ENCODE peak calls at places on chromosomes 2 and 18, in four cellular contexts. P, A, L and J are unnamed samples.

GRCh38 chr2:156332452-156333273 is at the start of gene NR4A2:
- DNase-seq in P (no peak), A (peak), L (peak), J (peak)

GRCh38 chr2:7424481-7424880 is 507.3 kb downstream of the RNF144A start:
- DNase-seq in P (no peak), A (no peak), L (no peak), J (no peak)

GRCh38 chr2:61436092-61436491 is 34.8 kb downstream of the USP34 start:
- DNase-seq in P (no peak), A (no peak), L (no peak), J (no peak)

GRCh38 chr18:69326094-69326493 is 74.6 kb upstream of the DOK6 start:
- DNase-seq in P (no peak), A (no peak), L (no peak), J (no peak)

GRCh38 chr2:10079192-10079930 is 850 bp downstream of the CYS1 start:
- DNase-seq in P (no peak), A (no peak), L (no peak), J (no peak)

GRCh38 chr2:211789984-211790383 is 748.6 kb downstream of the ERBB4 start:
- DNase-seq in P (no peak), A (no peak), L (no peak), J (no peak)

GRCh38 chr2:933734-934295 is 16.8 kb upstream of the SNTG2 start:
- DNase-seq in P (no peak), A (no peak), L (no peak), J (no peak)

GRCh38 chr2:38751847-38752410 is 768 bp upstream of the SRSF7 start:
- DNase-seq in P (no peak), A (no peak), L (no peak), J (no peak)

GRCh38 chr2:48248251-48248933 is 281.6 kb upstream of the STON1 start:
- DNase-seq in P (peak), A (no peak), L (no peak), J (no peak)

DNA sequence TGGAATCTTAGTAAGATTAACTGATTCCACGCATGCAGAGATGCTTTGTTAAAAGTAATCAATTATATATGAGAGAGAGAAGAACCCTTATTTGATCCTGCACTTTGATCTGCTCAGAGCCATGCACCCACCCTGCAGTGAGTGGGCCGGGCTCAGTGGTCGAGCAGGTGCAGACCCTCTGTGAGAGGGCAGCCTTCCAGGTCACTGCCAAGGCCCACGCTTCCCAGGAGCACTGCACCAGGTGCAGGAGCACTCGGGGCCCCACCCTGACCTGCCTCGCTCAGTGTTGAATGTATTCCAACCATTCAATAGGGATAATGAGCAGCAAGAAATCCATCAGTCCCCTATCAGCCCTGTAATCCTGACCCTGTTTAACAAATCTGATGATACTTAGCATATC is 126.9 kb downstream of the TMEM200C start:
- DNase-seq in P (no peak), A (no peak), L (no peak), J (no peak)
- TF ChIP-seq SPI1 in P (no peak), A (no peak), L (no peak), J (no peak)

DNA sequence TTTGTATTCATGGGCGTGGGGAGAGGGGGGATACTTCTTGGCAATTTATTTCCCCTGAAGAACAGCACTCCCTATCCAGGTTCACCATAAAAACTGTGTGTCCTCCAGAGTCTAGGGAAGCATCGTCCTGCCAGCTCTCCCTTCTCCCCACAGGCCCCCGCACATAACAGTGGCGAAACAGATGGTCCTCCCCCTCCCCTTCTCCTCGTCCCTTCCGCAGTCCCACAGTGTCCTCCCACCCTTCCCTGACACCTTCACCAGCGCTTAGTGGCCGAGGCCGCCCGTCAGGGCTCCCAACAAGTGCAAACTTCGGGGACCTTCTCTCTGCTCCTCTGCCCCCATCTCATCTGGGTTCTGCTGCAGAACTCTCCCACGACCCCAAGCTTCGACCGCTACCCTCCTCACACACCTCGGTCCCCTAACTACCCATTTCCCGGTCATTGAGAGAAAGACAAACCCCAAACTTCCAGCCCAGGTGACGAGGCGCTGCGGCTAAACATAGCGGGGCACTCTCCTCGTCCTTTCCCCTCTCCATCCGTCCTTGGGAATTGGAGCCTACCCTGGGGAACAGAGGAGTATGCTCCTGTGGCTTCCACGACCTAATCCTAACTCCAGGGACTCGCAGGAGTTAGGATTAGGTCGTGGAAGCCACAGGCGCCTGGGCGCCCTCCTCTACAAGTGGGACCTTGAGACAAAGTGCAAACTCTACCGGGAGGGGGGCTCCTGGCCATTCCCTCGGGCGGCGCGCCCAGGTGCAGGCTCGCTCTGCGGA is 971 bp downstream of the ZNF385B start:
- DNase-seq in P (no peak), A (no peak), L (no peak), J (no peak)
- TF ChIP-seq SPI1 in P (no peak), A (no peak), L (no peak), J (no peak)

DNA sequence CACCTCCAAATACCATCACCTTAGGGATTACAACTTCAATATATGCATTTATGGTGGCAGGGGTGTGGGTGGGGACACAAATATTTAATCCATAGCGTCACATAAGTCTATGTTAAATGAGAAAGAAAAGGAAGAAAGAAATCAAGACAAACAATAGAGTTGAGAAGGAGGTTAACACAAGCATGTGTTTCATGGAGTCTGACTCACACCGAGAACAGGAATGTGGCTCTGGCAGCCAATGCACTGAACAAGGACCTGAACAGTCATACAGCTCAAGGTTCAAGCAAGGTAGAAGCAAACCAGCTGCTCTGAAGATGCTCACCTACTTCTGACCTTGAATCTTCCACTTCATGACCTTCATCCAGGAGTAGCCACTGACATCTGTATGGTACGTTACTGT is 36.2 kb upstream of the LPIN1 start:
- DNase-seq in P (no peak), A (no peak), L (no peak), J (no peak)
- TF ChIP-seq SPI1 in P (no peak), A (no peak), L (no peak), J (no peak)

GRCh38 chr18:78422336-78422735 is 557.3 kb upstream of the SALL3 start:
- DNase-seq in P (no peak), A (no peak), L (no peak), J (no peak)

GRCh38 chr18:78427081-78427480 is 552.5 kb upstream of the SALL3 start:
- DNase-seq in P (no peak), A (no peak), L (no peak), J (no peak)

GRCh38 chr18:78421392-78421791 is 558.2 kb upstream of the SALL3 start:
- DNase-seq in P (no peak), A (no peak), L (no peak), J (no peak)

GRCh38 chr18:78420116-78420515 is 559.5 kb upstream of the SALL3 start:
- DNase-seq in P (no peak), A (no peak), L (no peak), J (no peak)

DNA sequence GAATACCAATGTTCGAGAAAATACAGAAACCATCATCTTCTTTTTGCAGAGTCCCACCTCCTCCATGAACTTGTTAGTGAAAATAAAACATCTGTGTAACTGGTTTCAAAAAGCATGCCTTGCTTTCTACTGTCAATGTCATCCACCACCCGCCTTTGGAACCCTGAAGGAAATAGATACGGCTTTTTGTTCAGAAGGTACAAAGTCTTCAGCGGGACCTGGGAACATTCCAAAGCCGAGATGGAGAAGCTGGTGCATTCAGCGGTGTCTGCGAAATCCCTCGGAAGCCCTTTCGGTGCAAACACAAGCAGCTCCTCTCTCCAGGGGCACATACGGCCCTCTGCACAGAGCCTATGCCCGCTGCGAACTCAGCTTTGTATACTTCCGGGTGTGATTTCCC is 555.8 kb upstream of the SALL3 start:
- DNase-seq in P (no peak), A (no peak), L (no peak), J (no peak)
- TF ChIP-seq SPI1 in P (no peak), A (no peak), L (no peak), J (no peak)